ENCODE peak calls at places on chromosomes 7 and 10, in five cellular contexts. S, L, J, I and C are unnamed samples.

GRCh38 chr10:114376523-114376922 is 27.8 kb downstream of the AFAP1L2 start:
- DNase-seq in I (no peak), L (no peak), S (no peak), J (no peak), C (no peak)

GRCh38 chr10:45625879-45626278 is 46.7 kb downstream of the ZFAND4 start:
- DNase-seq in S (no peak), J (no peak), L (no peak), I (no peak), C (no peak)

GRCh38 chr7:106765727-106766355 is 99.2 kb upstream of the PIK3CG start:
- DNase-seq in S (no peak), L (no peak), J (no peak), I (no peak), C (no peak)

GRCh38 chr7:12239821-12240220 is 28.7 kb downstream of the TMEM106B start:
- DNase-seq in I (no peak), S (no peak), L (no peak), J (no peak), C (no peak)

GRCh38 chr7:25149844-25150243 is 24.8 kb upstream of the CYCS start:
- DNase-seq in J (no peak), S (peak; percentile 80), L (no peak), I (peak; percentile 40), C (no peak)

GRCh38 chr10:106560925-106561640 is 603.4 kb downstream of the SORCS1 start:
- DNase-seq in S (no peak), J (peak; percentile 73), L (no peak), I (no peak), C (no peak)

GRCh38 chr10:133445751-133446708 is 7.7 kb upstream of the SCART1 start:
- DNase-seq in S (no peak), J (no peak), L (no peak), I (no peak), C (peak; percentile 5)

GRCh38 chr7:151740180-151740845 is 136.6 kb downstream of the PRKAG2 start:
- DNase-seq in I (peak; percentile 76), S (no peak), L (no peak), J (no peak), C (no peak)

GRCh38 chr7:74203157-74203556 is 6.6 kb upstream of the LAT2 start:
- DNase-seq in S (peak; percentile 82), L (no peak), J (peak; percentile 82), I (peak; percentile 66), C (peak; percentile 56)

GRCh38 chr10:31829776-31830175 is 98.9 kb downstream of the ARHGAP12 start:
- DNase-seq in J (no peak), I (no peak), L (no peak), S (no peak), C (no peak)

GRCh38 chr7:141864765-141865447 is 23.6 kb upstream of the PRSS37 start:
- DNase-seq in L (no peak), S (no peak), J (peak; percentile 47), I (no peak), C (no peak)

GRCh38 chr7:3520206-3520605 is 219.2 kb downstream of the SDK1 start:
- DNase-seq in J (no peak), I (no peak), L (no peak), S (no peak), C (peak; percentile 26)

GRCh38 chr7:94043299-94043698 is 39.1 kb upstream of the BET1 start:
- DNase-seq in J (peak; percentile 84), S (no peak), I (no peak), L (no peak), C (no peak)

GRCh38 chr10:69438531-69439349 is 12.5 kb upstream of the TSPAN15 start:
- DNase-seq in L (no peak), J (peak; percentile 83), S (no peak), I (no peak), C (peak; percentile 72)

GRCh38 chr7:28708033-28708451 is 250.1 kb downstream of the TRIL start:
- DNase-seq in J (peak; percentile 96), S (peak; percentile 22), I (no peak), L (no peak), C (peak; percentile 14)

GRCh38 chr7:7653568-7654187 is 13.1 kb downstream of the UMAD1 start:
- DNase-seq in L (peak; percentile 57), J (peak; percentile 23), I (peak; percentile 72), S (peak; percentile 92), C (peak; percentile 16)

GRCh38 chr10:29470355-29470705 is 164.4 kb downstream of the SVIL start:
- DNase-seq in L (peak; percentile 47), I (peak; percentile 69), J (no peak), S (peak; percentile 78), C (peak; percentile 44)

GRCh38 chr7:155216475-155217272 is 81.0 kb upstream of the INSIG1 start:
- DNase-seq in S (no peak), L (no peak), J (peak; percentile 43), I (no peak), C (no peak)

GRCh38 chr7:102992820-102993531 is 80.2 kb downstream of the LRRC17 start:
- DNase-seq in S (no peak), J (peak; percentile 57), I (no peak), L (no peak), C (peak; percentile 30)

DNA sequence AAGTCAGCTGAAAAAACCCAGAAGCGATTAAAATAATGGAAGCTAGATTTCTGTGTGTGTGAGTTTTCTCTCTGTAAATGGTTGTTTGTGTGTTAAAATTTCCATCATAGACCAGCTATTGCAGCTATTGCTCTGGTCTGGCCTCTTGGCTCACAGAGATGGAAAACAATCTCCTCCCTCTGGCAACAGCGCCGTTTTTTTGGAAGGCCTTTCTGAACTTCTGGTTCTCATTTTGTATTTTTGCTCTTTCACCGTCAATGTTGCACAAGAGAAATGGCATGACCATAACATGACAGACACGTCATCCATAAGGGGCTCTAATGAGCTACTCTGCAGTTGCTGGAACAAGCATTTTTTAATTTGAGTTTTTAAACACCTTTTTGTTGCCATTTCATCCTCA is 91.0 kb downstream of the CUBN start:
- DNase-seq in S (no peak), I (no peak), L (no peak), J (peak; percentile 87), C (no peak)
- H3K27ac ChIP-seq in S (no peak overlapping the region), I (no peak overlapping the region), L (no peak overlapping the region), J (peak overlapping the region; percentile 77), C (peak overlapping the region; percentile 10)

DNA sequence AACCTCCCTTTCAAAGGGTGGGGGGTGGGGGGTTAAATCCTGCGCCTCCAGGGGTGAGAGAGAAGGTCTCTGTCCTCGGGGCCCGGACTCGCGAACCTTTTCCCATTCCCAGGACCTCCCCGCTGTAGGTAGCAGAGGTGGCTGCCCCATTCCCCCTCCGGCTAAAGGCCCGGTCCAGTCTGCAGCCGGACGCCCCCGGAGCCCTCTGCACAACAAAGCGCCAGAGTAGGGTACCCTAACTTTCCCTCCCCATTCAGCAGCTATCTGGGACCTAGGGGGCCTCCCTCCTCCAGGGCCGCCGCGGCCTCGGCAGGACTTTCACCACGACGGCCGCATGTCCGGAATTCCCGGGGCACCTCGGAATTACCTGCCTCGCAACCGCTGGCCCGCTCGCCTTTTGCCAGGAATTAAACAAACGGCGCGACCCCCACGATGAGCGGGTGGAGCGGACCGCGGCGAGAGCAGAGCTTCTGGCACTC is 1.7 kb downstream of the CDK6 start:
- DNase-seq in L (no peak), I (peak; percentile 55), S (peak; percentile 75), J (peak; percentile 47), C (peak; percentile 44)
- TF ChIP-seq EZH2phosphoT487 in L (no peak), I (peak; percentile 72), S (no peak), J (no peak), C (no peak)

DNA sequence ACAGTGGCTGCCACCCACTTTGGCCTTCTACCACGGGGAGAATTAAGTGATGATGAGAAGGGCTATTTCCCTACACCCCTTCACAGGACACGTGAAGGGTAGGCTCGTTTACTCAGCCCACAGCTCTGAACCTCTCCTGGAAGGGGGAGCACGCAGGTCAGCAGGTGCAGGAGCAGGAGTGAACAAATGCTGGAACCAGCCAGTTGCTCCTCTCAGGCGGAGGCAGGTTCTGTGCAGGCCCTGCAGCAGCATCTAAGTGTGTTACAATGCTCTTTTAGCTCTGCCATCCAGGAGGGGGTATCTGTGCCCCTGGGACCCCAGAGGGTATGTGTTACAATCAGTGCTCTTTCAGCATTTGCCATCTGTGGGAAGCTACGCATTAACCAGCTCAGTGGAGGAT is 61.2 kb downstream of the AHR start:
- DNase-seq in S (no peak), I (no peak), J (no peak), L (no peak), C (no peak)
- H3K27ac ChIP-seq in S (no peak overlapping the region), I (no peak overlapping the region), J (no peak overlapping the region), L (no peak overlapping the region), C (no peak overlapping the region)

GRCh38 chr10:110500515-110500905 is 2.8 kb downstream of the DUSP5 start:
- DNase-seq in I (no peak), L (no peak), J (peak; percentile 87), S (no peak), C (peak; percentile 46)

GRCh38 chr10:110499796-110500514 is 2.2 kb downstream of the DUSP5 start:
- DNase-seq in I (no peak), S (no peak), J (peak; percentile 51), L (no peak), C (no peak)

GRCh38 chr10:110498087-110498981 is 627 bp downstream of the DUSP5 start:
- DNase-seq in J (peak; percentile 87), S (peak; percentile 58), I (peak; percentile 77), L (peak; percentile 44), C (peak; percentile 78)

GRCh38 chr10:110497438-110498086 is at the start of gene DUSP5:
- DNase-seq in J (peak; percentile 99), L (peak; percentile 96), I (peak; percentile 98), S (peak; percentile 97), C (peak; percentile 97)

DNA sequence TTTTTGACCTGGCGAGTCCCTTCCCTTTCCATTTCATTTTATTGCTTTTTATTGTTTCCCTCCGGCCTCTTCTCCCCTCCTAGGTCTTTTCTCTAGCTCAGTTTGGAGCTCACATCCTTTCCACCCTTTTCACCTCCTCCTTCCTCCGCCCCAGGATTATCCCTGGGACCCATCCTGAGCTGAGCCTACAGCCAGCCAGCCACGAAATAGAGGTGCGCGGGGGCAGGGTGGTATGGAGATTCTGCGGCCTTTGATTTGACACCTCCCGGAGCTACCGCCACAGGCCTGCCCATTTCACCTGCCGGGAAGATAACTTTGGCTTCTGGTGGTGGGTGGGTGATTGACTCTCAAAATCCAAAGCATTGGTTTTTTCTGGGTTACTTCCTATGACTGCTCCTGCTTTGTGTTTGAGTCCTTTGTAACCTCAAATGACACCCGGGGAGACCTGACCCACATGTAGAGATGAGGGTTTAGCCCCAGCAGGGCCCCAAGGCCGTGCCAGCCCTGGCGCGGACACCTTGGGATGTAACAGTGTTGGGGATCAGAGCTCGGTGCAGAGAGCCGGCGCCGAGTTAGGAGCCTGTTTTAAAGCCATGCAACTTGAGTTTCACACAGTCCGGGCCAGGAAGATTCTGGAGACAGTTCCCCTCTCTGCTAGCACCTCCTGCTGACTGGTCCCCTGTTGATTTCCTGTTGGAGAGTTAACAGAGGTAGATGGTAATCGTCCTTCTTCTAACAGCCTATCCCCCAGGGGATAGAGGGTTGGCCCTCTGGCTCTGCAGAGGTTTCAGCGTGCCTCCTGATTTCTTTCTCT is 1.5 kb downstream of the DUSP5 start:
- DNase-seq in S (peak; percentile 77), J (peak; percentile 78), L (peak; percentile 53), I (peak; percentile 54), C (peak; percentile 42)
- TF ChIP-seq EZH2phosphoT487 in S (no peak), J (no peak), L (no peak), I (peak; percentile 0), C (peak; percentile 58)

GRCh38 chr10:129098517-129098916 is 368.5 kb upstream of the MGMT start:
- DNase-seq in J (no peak), L (no peak), I (no peak), S (no peak), C (no peak)

GRCh38 chr10:129095980-129096339 is 371.1 kb upstream of the MGMT start:
- DNase-seq in I (no peak), J (peak; percentile 48), L (no peak), S (no peak), C (no peak)

GRCh38 chr10:129097776-129098175 is 369.3 kb upstream of the MGMT start:
- DNase-seq in L (no peak), S (no peak), I (no peak), J (peak; percentile 8), C (no peak)

GRCh38 chr10:129094813-129095212 is 372.2 kb upstream of the MGMT start:
- DNase-seq in S (no peak), J (no peak), I (no peak), L (no peak), C (no peak)

GRCh38 chr10:129096340-129096984 is 370.6 kb upstream of the MGMT start:
- DNase-seq in L (no peak), I (no peak), S (no peak), J (peak; percentile 83), C (peak; percentile 24)
- H3K27ac ChIP-seq in L (no peak overlapping the region), I (no peak overlapping the region), S (no peak overlapping the region), J (peak overlapping the region; percentile 62), C (peak overlapping the region; percentile 18)